ENCODE peak calls at places on chromosomes 3 and 15, in seven cellular contexts. One of them, this sample, is unnamed.

GRCh38 chr15:66706225-66706732 is 4.2 kb downstream of the SMAD6 start:
- DNase-seq in osteoblast: peak; percentile 95
- DNase-seq in OCI-LY7: no peak
- DNase-seq in thoracic aorta: no peak
- DNase-seq in gastrocnemius medialis: no peak
- DNase-seq in brain microvascular endothelial cell: no peak
- DNase-seq in foreskin fibroblast: peak; percentile 38
- DNase-seq in this sample: no peak

GRCh38 chr3:194814878-194815357 is 129.2 kb downstream of the FAM43A start:
- DNase-seq in osteoblast: no peak
- DNase-seq in brain microvascular endothelial cell: no peak
- DNase-seq in foreskin fibroblast: peak; percentile 24
- DNase-seq in thoracic aorta: no peak
- DNase-seq in gastrocnemius medialis: no peak
- DNase-seq in OCI-LY7: no peak
- DNase-seq in this sample: no peak

GRCh38 chr3:68007621-68008226 is 353.3 kb upstream of the SUCLG2 start:
- DNase-seq in osteoblast: no peak
- DNase-seq in thoracic aorta: no peak
- DNase-seq in gastrocnemius medialis: no peak
- DNase-seq in foreskin fibroblast: no peak
- DNase-seq in brain microvascular endothelial cell: no peak
- DNase-seq in OCI-LY7: no peak
- DNase-seq in this sample: no peak

GRCh38 chr3:99902091-99902490 is 84.4 kb downstream of the CMSS1 start:
- DNase-seq in thoracic aorta: no peak
- DNase-seq in foreskin fibroblast: no peak
- DNase-seq in brain microvascular endothelial cell: peak; percentile 29
- DNase-seq in OCI-LY7: no peak
- DNase-seq in gastrocnemius medialis: no peak
- DNase-seq in osteoblast: no peak
- DNase-seq in this sample: no peak

GRCh38 chr15:81516461-81516860 is 142.4 kb upstream of the TMC3 start:
- DNase-seq in thoracic aorta: no peak
- DNase-seq in gastrocnemius medialis: no peak
- DNase-seq in OCI-LY7: no peak
- DNase-seq in osteoblast: peak; percentile 44
- DNase-seq in foreskin fibroblast: peak; percentile 17
- DNase-seq in brain microvascular endothelial cell: peak; percentile 27
- DNase-seq in this sample: peak; percentile 14

GRCh38 chr15:72319985-72320671 is at the start of gene CELF6:
- DNase-seq in brain microvascular endothelial cell: peak; percentile 78
- DNase-seq in OCI-LY7: no peak
- DNase-seq in foreskin fibroblast: peak; percentile 63
- DNase-seq in osteoblast: peak; percentile 97
- DNase-seq in gastrocnemius medialis: peak; percentile 49
- DNase-seq in thoracic aorta: peak; percentile 38
- DNase-seq in this sample: no peak

GRCh38 chr3:58535531-58536500 is 1.2 kb downstream of the ACOX2 start:
- DNase-seq in OCI-LY7: no peak
- DNase-seq in osteoblast: peak; percentile 41
- DNase-seq in thoracic aorta: no peak
- DNase-seq in gastrocnemius medialis: no peak
- DNase-seq in brain microvascular endothelial cell: no peak
- DNase-seq in foreskin fibroblast: no peak
- DNase-seq in this sample: no peak

GRCh38 chr3:63351159-63352007 is 73.3 kb downstream of the SYNPR start:
- DNase-seq in thoracic aorta: no peak
- DNase-seq in OCI-LY7: peak; percentile 56
- DNase-seq in gastrocnemius medialis: no peak
- DNase-seq in brain microvascular endothelial cell: peak; percentile 32
- DNase-seq in foreskin fibroblast: peak; percentile 45
- DNase-seq in osteoblast: peak; percentile 13
- DNase-seq in this sample: peak; percentile 45

GRCh38 chr15:22981336-22981840 is 1.2 kb upstream of the CYFIP1 start:
- DNase-seq in OCI-LY7: no peak
- DNase-seq in foreskin fibroblast: no peak
- DNase-seq in osteoblast: no peak
- DNase-seq in thoracic aorta: no peak
- DNase-seq in brain microvascular endothelial cell: no peak
- DNase-seq in gastrocnemius medialis: no peak
- DNase-seq in this sample: no peak

GRCh38 chr3:141737108-141737507 is 990 bp upstream of the RNF7 start:
- DNase-seq in gastrocnemius medialis: no peak
- DNase-seq in osteoblast: no peak
- DNase-seq in thoracic aorta: no peak
- DNase-seq in brain microvascular endothelial cell: no peak
- DNase-seq in OCI-LY7: peak; percentile 46
- DNase-seq in foreskin fibroblast: no peak
- DNase-seq in this sample: no peak

GRCh38 chr3:160644491-160644890 is 32.5 kb upstream of the ARL14 start:
- DNase-seq in gastrocnemius medialis: no peak
- DNase-seq in OCI-LY7: no peak
- DNase-seq in thoracic aorta: no peak
- DNase-seq in osteoblast: no peak
- DNase-seq in brain microvascular endothelial cell: no peak
- DNase-seq in foreskin fibroblast: no peak
- DNase-seq in this sample: no peak

GRCh38 chr3:64873400-64873799 is 185.6 kb upstream of the ADAMTS9 start:
- DNase-seq in osteoblast: peak; percentile 31
- DNase-seq in thoracic aorta: no peak
- DNase-seq in foreskin fibroblast: no peak
- DNase-seq in OCI-LY7: no peak
- DNase-seq in brain microvascular endothelial cell: no peak
- DNase-seq in gastrocnemius medialis: no peak
- DNase-seq in this sample: no peak

GRCh38 chr3:48982686-48983085 is 7.4 kb upstream of the P4HTM start:
- DNase-seq in thoracic aorta: no peak
- DNase-seq in gastrocnemius medialis: no peak
- DNase-seq in foreskin fibroblast: no peak
- DNase-seq in brain microvascular endothelial cell: no peak
- DNase-seq in osteoblast: no peak
- DNase-seq in OCI-LY7: no peak
- DNase-seq in this sample: no peak

GRCh38 chr3:105139851-105140560 is 226.7 kb upstream of the ALCAM start:
- DNase-seq in brain microvascular endothelial cell: no peak
- DNase-seq in gastrocnemius medialis: no peak
- DNase-seq in OCI-LY7: no peak
- DNase-seq in osteoblast: no peak
- DNase-seq in foreskin fibroblast: no peak
- DNase-seq in thoracic aorta: no peak
- DNase-seq in this sample: no peak

GRCh38 chr3:59286791-59287531 is 237.1 kb upstream of the CFAP20DC start:
- DNase-seq in OCI-LY7: no peak
- DNase-seq in osteoblast: no peak
- DNase-seq in brain microvascular endothelial cell: peak; percentile 18
- DNase-seq in foreskin fibroblast: no peak
- DNase-seq in thoracic aorta: no peak
- DNase-seq in gastrocnemius medialis: no peak
- DNase-seq in this sample: no peak

GRCh38 chr3:44338010-44338827 is at the start of gene TCAIM:
- DNase-seq in brain microvascular endothelial cell: peak; percentile 96
- DNase-seq in foreskin fibroblast: peak; percentile 96
- DNase-seq in thoracic aorta: peak; percentile 92
- DNase-seq in OCI-LY7: peak; percentile 98
- DNase-seq in gastrocnemius medialis: peak; percentile 97
- DNase-seq in osteoblast: peak; percentile 99
- DNase-seq in this sample: peak; percentile 78

GRCh38 chr3:49410844-49411549 is 779 bp downstream of the RHOA start:
- DNase-seq in thoracic aorta: no peak
- DNase-seq in OCI-LY7: no peak
- DNase-seq in foreskin fibroblast: no peak
- DNase-seq in osteoblast: peak; percentile 68
- DNase-seq in brain microvascular endothelial cell: no peak
- DNase-seq in gastrocnemius medialis: no peak
- DNase-seq in this sample: no peak

GRCh38 chr3:72996473-72997333 is at the start of gene PPP4R2:
- DNase-seq in gastrocnemius medialis: peak; percentile 81
- DNase-seq in OCI-LY7: peak; percentile 89
- DNase-seq in foreskin fibroblast: peak; percentile 89
- DNase-seq in osteoblast: peak; percentile 98
- DNase-seq in brain microvascular endothelial cell: peak; percentile 77
- DNase-seq in thoracic aorta: peak; percentile 56
- DNase-seq in this sample: peak; percentile 59
- TF ChIP-seq CTCF in gastrocnemius medialis: no peak
- TF ChIP-seq CTCF in OCI-LY7: no peak
- TF ChIP-seq CTCF in foreskin fibroblast: no peak
- TF ChIP-seq CTCF in osteoblast: no peak
- TF ChIP-seq CTCF in brain microvascular endothelial cell: no peak
- TF ChIP-seq CTCF in thoracic aorta: no peak
- TF ChIP-seq CTCF in this sample: no peak

DNA sequence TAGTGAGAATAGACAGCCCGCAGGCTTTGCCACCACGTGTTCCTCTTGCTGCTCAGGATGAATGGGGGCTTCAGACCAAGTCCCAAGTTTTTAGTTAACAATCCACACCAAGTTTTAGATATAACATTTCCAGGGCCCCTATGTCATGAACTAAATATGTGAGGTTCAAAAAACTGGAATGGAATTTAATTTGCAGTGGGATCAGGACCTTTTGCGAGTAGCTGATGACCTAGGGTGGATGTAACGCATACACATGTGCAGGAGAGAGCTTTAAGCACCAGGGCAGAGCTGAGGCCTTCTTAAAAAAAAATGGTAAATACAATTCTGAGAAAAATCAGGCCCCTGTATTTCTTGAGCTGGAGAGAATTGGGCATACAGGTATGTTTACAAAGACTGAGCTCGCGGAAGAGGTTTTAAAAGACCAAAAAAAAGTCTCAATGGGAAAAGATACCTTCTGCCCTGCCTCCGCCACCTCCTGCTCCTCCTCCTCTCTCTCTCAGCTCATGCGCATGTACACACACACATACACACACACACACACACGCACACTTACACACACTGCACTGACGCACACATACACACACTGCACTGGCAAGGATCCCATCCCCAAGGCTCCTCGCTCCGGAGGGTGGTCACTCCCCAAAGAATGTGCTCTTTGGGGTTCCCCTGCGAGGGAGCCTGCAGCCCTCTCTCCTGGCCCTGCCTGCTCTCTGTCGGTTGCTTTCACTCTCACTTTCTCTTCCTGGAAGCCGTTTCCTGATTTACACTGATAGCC is 48.2 kb upstream of the IGF1R start:
- DNase-seq in brain microvascular endothelial cell: peak; percentile 59
- DNase-seq in foreskin fibroblast: peak; percentile 36
- DNase-seq in osteoblast: peak; percentile 79
- DNase-seq in thoracic aorta: no peak
- DNase-seq in gastrocnemius medialis: no peak
- DNase-seq in OCI-LY7: peak; percentile 26
- DNase-seq in this sample: peak; percentile 4
- H3K4me3 ChIP-seq in brain microvascular endothelial cell: peak overlapping the region; percentile 66
- H3K4me3 ChIP-seq in foreskin fibroblast: peak overlapping the region; percentile 66
- H3K4me3 ChIP-seq in osteoblast: peak overlapping the region; percentile 78
- H3K4me3 ChIP-seq in thoracic aorta: peak overlapping the region; percentile 75
- H3K4me3 ChIP-seq in gastrocnemius medialis: no peak overlapping the region
- H3K4me3 ChIP-seq in OCI-LY7: peak overlapping the region; percentile 42
- H3K4me3 ChIP-seq in this sample: peak overlapping the region; percentile 53

DNA sequence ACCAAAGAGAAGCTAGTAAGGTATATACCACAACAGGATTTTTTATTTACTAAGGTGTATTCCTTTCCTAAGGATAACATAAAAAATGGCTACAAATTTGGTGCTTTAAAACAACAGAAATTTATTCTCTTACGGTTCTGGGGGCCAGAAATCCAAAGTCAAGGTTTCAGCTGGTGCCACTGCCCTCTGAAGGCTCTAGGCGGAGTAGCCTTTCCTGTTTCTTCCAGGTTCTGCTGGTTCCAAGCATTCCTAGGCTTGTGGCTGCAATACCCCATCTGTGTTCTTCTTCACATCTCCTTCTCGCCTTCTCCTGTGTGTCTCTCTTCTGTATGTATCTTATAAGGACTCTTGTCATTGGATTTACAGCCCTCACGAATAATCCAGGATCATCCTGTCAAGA is 549.9 kb downstream of the GRM7 start:
- DNase-seq in brain microvascular endothelial cell: no peak
- DNase-seq in gastrocnemius medialis: no peak
- DNase-seq in thoracic aorta: no peak
- DNase-seq in osteoblast: no peak
- DNase-seq in foreskin fibroblast: no peak
- DNase-seq in OCI-LY7: no peak
- DNase-seq in this sample: no peak
- TF ChIP-seq CTCF in brain microvascular endothelial cell: no peak
- TF ChIP-seq CTCF in gastrocnemius medialis: no peak
- TF ChIP-seq CTCF in thoracic aorta: no peak
- TF ChIP-seq CTCF in osteoblast: no peak
- TF ChIP-seq CTCF in foreskin fibroblast: no peak
- TF ChIP-seq CTCF in OCI-LY7: no peak
- TF ChIP-seq CTCF in this sample: no peak

GRCh38 chr3:183160616-183161015 is 1.9 kb downstream of the LAMP3 start:
- DNase-seq in brain microvascular endothelial cell: no peak
- DNase-seq in gastrocnemius medialis: no peak
- DNase-seq in foreskin fibroblast: no peak
- DNase-seq in OCI-LY7: no peak
- DNase-seq in osteoblast: no peak
- DNase-seq in thoracic aorta: no peak
- DNase-seq in this sample: no peak

GRCh38 chr3:183159319-183159718 is 3.2 kb downstream of the LAMP3 start:
- DNase-seq in foreskin fibroblast: no peak
- DNase-seq in osteoblast: no peak
- DNase-seq in OCI-LY7: no peak
- DNase-seq in thoracic aorta: no peak
- DNase-seq in brain microvascular endothelial cell: no peak
- DNase-seq in gastrocnemius medialis: no peak
- DNase-seq in this sample: no peak

GRCh38 chr3:183158552-183159006 is 4.0 kb downstream of the LAMP3 start:
- DNase-seq in OCI-LY7: peak; percentile 48
- DNase-seq in foreskin fibroblast: no peak
- DNase-seq in thoracic aorta: no peak
- DNase-seq in brain microvascular endothelial cell: peak; percentile 86
- DNase-seq in osteoblast: peak; percentile 96
- DNase-seq in gastrocnemius medialis: no peak
- DNase-seq in this sample: no peak

GRCh38 chr3:183163563-183163962 is 1.0 kb upstream of the LAMP3 start:
- DNase-seq in foreskin fibroblast: no peak
- DNase-seq in thoracic aorta: no peak
- DNase-seq in OCI-LY7: no peak
- DNase-seq in osteoblast: no peak
- DNase-seq in brain microvascular endothelial cell: no peak
- DNase-seq in gastrocnemius medialis: no peak
- DNase-seq in this sample: no peak

DNA sequence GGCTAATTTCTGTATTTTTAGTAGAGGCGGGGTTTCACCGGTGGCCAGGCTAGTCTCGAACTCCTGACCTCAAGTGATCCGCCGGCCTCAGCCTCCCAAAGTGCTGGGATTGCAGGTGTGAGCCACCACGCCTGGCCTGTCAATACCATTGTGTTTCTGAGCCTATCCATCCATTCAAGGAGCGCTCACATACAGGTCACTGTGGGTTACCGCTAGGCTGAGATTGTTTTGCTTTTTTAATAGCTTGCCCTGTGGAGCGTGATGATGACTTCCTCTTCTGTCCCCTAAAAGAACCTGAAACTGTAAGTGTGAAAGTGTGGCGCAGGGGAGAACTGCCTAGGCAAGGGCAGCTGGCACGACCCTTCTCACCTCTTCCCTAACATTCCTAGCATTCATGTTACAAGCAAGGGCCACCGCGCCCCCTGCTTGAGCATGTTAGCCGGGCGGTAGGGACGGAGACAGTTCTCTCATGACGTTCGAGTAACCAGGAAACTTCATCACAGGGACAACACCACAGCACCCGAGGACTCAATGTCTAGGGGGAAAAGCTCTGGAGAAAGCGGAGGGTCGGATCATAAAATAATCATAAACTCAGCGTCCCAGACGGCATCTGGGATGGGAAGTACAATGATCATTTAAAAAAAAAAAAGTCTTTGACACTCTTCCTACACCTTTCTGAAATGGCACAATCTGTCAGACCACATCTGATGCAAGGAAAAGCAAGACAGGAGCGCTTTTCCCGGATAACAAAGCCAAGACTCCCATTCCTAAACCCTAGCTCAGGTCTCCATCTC is 785 bp downstream of the LAMP3 start:
- DNase-seq in osteoblast: no peak
- DNase-seq in thoracic aorta: no peak
- DNase-seq in foreskin fibroblast: no peak
- DNase-seq in gastrocnemius medialis: no peak
- DNase-seq in brain microvascular endothelial cell: no peak
- DNase-seq in OCI-LY7: peak; percentile 89
- DNase-seq in this sample: no peak
- H3K4me3 ChIP-seq in osteoblast: peak overlapping the region; percentile 70
- H3K4me3 ChIP-seq in thoracic aorta: peak overlapping the region; percentile 79
- H3K4me3 ChIP-seq in foreskin fibroblast: peak overlapping the region; percentile 52
- H3K4me3 ChIP-seq in gastrocnemius medialis: peak overlapping the region; percentile 64
- H3K4me3 ChIP-seq in brain microvascular endothelial cell: peak overlapping the region; percentile 56
- H3K4me3 ChIP-seq in OCI-LY7: peak overlapping the region; percentile 58
- H3K4me3 ChIP-seq in this sample: peak overlapping the region; percentile 46

This sample was measured in AG09309.